ENCODE peak calls at places on chromosomes 12 and 14, in six cellular contexts. J is neuronal stem cell, W is IMR-90, B is mesendoderm, Z is H1, N is mesenchymal stem cell. X is an unnamed sample.

GRCh38 chr14:68249534-68250517 is 430.2 kb downstream of the RAD51B start:
- DNase-seq in J (no peak), W (peak; percentile 74), B (no peak), Z (no peak), N (peak; percentile 66), X (no peak)

GRCh38 chr12:68094645-68095395 is 64.7 kb downstream of the IFNG start:
- DNase-seq in J (no peak), W (no peak), B (no peak), Z (no peak), N (no peak), X (no peak)

GRCh38 chr14:88546621-88547385 is 8.0 kb downstream of the PTPN21 start:
- DNase-seq in J (no peak), W (peak; percentile 83), B (no peak), Z (no peak), N (peak; percentile 47), X (no peak)

GRCh38 chr12:67173258-67173657 is 95.9 kb upstream of the CAND1 start:
- DNase-seq in J (no peak), W (no peak), B (no peak), Z (no peak), N (no peak), X (no peak)

GRCh38 chr14:34536951-34537676 is 2.4 kb downstream of the EAPP start:
- DNase-seq in J (no peak), W (peak; percentile 76), B (peak; percentile 74), Z (no peak), N (peak; percentile 37), X (no peak)

GRCh38 chr12:67193705-67194104 is 75.5 kb upstream of the CAND1 start:
- DNase-seq in J (peak; percentile 62), W (peak; percentile 23), B (peak; percentile 56), Z (no peak), N (peak; percentile 40), X (peak; percentile 51)

GRCh38 chr14:98931911-98932310 is 340.1 kb downstream of the BCL11B start:
- DNase-seq in J (no peak), W (no peak), B (no peak), Z (no peak), N (no peak), X (no peak)

GRCh38 chr14:87286191-87286590 is 706.8 kb downstream of the GALC start:
- DNase-seq in J (no peak), W (no peak), B (no peak), Z (no peak), N (no peak), X (no peak)

GRCh38 chr12:34399631-34400422 is 377.5 kb downstream of the ALG10 start:
- DNase-seq in J (no peak), W (no peak), B (no peak), Z (no peak), N (no peak), X (peak; percentile 9)

GRCh38 chr12:128076188-128076587 is 190.8 kb upstream of the TMEM132C start:
- DNase-seq in J (no peak), W (no peak), B (peak; percentile 28), Z (no peak), N (peak; percentile 81), X (no peak)

GRCh38 chr12:11949738-11950403 is 120.9 kb upstream of the BCL2L14 start:
- DNase-seq in J (no peak), W (no peak), B (no peak), Z (no peak), N (no peak), X (no peak)

GRCh38 chr14:99186956-99187690 is 84.9 kb downstream of the BCL11B start:
- DNase-seq in J (no peak), W (no peak), B (no peak), Z (no peak), N (no peak), X (no peak)

GRCh38 chr14:60805881-60806569 is 71.5 kb downstream of the MNAT1 start:
- DNase-seq in J (no peak), W (peak; percentile 63), B (no peak), Z (no peak), N (no peak), X (no peak)

GRCh38 chr14:103716091-103716801 is 636 bp downstream of the ZFYVE21 start:
- DNase-seq in J (no peak), W (no peak), B (no peak), Z (no peak), N (peak; percentile 33), X (no peak)

GRCh38 chr12:109743076-109743910 is 29.7 kb downstream of the FAM222A start:
- DNase-seq in J (no peak), W (no peak), B (no peak), Z (no peak), N (no peak), X (peak; percentile 27)

GRCh38 chr12:11834104-11834812 is 184.8 kb downstream of the ETV6 start:
- DNase-seq in J (no peak), W (peak; percentile 41), B (no peak), Z (no peak), N (peak; percentile 41), X (peak; percentile 11)

GRCh38 chr14:52650774-52651173 is 44.6 kb downstream of the ERO1A start:
- DNase-seq in J (no peak), W (no peak), B (no peak), Z (no peak), N (no peak), X (no peak)

DNA sequence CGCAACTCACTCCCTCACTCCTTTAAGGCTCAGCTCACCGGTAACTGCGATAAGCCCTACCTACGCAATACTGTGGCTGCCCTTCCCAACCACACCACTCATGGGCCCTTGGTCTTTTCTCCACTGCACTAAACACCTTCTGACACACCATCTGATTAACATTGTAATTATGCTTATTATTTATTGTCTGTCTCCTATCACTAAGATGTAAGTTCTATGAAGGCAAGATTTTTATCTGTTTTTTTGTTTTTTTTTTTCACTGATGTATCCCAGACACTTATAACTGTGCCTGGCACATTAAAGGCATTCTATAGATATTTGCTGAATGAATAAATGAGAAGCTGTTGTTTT is 34.2 kb upstream of the PYGL start:
- DNase-seq in J (no peak), W (no peak), B (no peak), Z (no peak), N (no peak), X (no peak)
- H3K4me2 ChIP-seq in J (no peak overlapping the region), W (no peak overlapping the region), B (no peak overlapping the region), Z (no peak overlapping the region), N (no peak overlapping the region), X (no peak overlapping the region)

GRCh38 chr12:2337031-2338010 is 284.5 kb downstream of the CACNA1C start:
- DNase-seq in J (no peak), W (no peak), B (no peak), Z (no peak), N (no peak), X (no peak)
- H2BK120ac ChIP-seq in J (no peak overlapping the region), W (peak overlapping the region; percentile 96), B (no peak overlapping the region), Z (no peak overlapping the region), N (peak overlapping the region; percentile 65), X (no peak overlapping the region)

GRCh38 chr14:50658203-50658602 is 9.9 kb downstream of the SAV1 start:
- DNase-seq in J (no peak), W (peak; percentile 72), B (peak; percentile 66), Z (no peak), N (peak; percentile 82), X (no peak)
- H3K4me2 ChIP-seq in J (no peak overlapping the region), W (peak overlapping the region; percentile 50), B (no peak overlapping the region), Z (no peak overlapping the region), N (no peak overlapping the region), X (no peak overlapping the region)

DNA sequence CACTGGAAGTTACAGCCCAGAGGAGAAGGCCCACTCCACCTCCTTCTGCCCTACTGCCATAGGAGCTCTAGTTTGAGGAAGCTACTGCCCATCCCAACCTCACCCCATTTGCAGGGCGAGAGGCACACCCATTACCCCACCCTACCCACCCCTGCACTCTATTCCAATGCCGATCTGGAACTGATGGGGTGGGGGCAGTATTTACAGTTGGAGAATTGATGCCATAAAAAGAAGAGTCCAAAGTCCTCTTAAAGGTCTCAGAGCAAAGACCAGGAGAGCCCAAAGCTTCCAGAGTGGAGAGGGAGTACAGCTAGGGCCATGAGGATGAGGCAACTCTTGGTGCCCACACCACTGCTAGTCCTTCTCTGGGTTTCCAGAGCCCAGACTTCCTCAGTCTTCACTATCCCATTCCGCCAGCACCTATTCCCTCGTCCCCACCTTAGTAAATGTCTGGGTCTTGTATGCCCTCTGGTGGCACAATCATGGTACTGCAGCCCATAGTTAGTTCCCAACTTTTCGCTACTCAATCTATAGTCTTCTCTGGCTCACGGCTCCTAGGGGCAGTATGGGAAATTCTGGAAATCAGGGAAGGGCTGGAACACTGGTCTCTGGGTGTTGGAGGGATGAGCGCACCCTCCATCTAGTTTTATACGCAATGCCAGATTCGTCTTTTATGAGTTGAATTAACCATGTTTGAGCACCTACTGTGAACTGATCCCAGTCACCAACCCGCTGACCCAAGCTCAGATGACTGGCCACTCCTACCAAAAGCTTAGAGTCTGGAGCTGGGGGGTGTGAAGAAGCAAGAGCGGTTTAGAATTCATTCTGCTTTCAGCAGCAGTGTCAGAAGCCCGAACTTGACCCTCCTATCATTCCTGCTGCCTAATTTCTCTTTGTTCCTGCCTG is 6.9 kb upstream of the ADCY6 start:
- DNase-seq in J (peak; percentile 84), W (peak; percentile 75), B (peak; percentile 93), Z (no peak), N (peak; percentile 84), X (peak; percentile 91)
- H2BK120ac ChIP-seq in J (no peak overlapping the region), W (no peak overlapping the region), B (no peak overlapping the region), Z (no peak overlapping the region), N (no peak overlapping the region), X (no peak overlapping the region)

GRCh38 chr12:3083949-3084348 is 6.8 kb downstream of the TSPAN9 start:
- DNase-seq in J (no peak), W (no peak), B (peak; percentile 57), Z (no peak), N (no peak), X (no peak)

GRCh38 chr12:3086729-3087323 is 9.6 kb downstream of the TSPAN9 start:
- DNase-seq in J (no peak), W (no peak), B (no peak), Z (no peak), N (no peak), X (no peak)

GRCh38 chr12:3083241-3083921 is 6.2 kb downstream of the TSPAN9 start:
- DNase-seq in J (no peak), W (no peak), B (no peak), Z (no peak), N (no peak), X (no peak)

GRCh38 chr12:3085341-3086125 is 8.4 kb downstream of the TSPAN9 start:
- DNase-seq in J (no peak), W (no peak), B (no peak), Z (no peak), N (no peak), X (peak; percentile 25)

GRCh38 chr12:3084742-3085141 is 7.6 kb downstream of the TSPAN9 start:
- DNase-seq in J (no peak), W (no peak), B (peak; percentile 87), Z (peak; percentile 65), N (no peak), X (peak; percentile 94)
- H3K4me2 ChIP-seq in J (no peak overlapping the region), W (no peak overlapping the region), B (no peak overlapping the region), Z (peak overlapping the region; percentile 33), N (no peak overlapping the region), X (no peak overlapping the region)

DNA sequence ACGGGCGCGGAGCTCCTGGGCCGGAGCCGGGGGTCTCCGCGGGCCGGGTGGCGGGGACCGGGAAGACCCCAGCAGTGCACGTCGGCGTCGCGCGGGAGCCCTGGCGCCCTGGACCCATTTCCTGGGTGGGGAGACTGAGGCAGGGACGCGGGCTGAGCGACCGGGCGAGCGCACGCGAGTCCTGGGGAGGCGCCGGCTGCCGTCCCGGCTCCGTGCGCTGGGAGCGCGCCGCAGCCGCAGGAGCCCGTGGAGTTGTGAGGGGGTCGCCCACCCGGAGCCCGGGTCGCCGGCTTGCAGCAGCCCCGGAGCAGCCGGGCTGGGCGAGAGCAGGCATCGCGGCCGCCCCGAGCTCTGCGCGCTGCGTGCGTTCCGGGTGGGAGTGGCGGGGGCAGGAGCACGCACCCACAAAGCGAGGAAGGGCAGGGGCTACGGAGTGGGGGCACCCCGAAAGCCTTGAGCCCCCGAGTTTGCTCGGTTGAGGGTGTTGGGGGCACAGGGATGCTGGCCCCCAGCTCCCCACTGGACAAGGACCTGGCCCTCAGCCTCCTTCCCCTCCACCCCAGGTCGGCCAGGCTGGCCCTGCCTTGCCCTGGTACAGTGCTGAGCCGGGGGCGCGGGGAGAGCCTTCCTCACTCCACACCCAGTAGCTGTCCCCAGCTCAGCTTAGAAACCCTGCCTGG is 618 bp downstream of the MMP17 start:
- DNase-seq in J (no peak), W (no peak), B (peak; percentile 60), Z (no peak), N (no peak), X (peak; percentile 51)
- H2BK120ac ChIP-seq in J (peak overlapping the region; percentile 8), W (no peak overlapping the region), B (no peak overlapping the region), Z (no peak overlapping the region), N (no peak overlapping the region), X (no peak overlapping the region)